ENCODE peak calls at places on chromosomes 7 and 10, in eight cellular contexts. S, V, I, T, W, N, X and L are unnamed samples.

GRCh38 chr7:98115746-98116525 is 9.3 kb downstream of the LMTK2 start:
- DNase-seq in I (no peak), T (no peak), W (no peak), N (no peak), X (no peak), V (no peak), S (no peak), L (no peak)

GRCh38 chr10:129544205-129545202 is 77.5 kb downstream of the MGMT start:
- DNase-seq in I (no peak), S (no peak), X (no peak), V (no peak), T (no peak), N (no peak), W (no peak), L (no peak)

GRCh38 chr7:90383422-90383821 is 19.8 kb upstream of the CLDN12 start:
- DNase-seq in W (no peak), I (peak), X (no peak), S (no peak), N (no peak), V (no peak), T (no peak), L (no peak)

GRCh38 chr10:31526681-31527080 is 207.7 kb downstream of the ZEB1 start:
- DNase-seq in T (no peak), V (no peak), W (no peak), I (peak), X (no peak), S (no peak), N (no peak), L (no peak)

GRCh38 chr10:76428541-76429330 is 997.3 kb downstream of the LRMDA start:
- DNase-seq in W (no peak), V (no peak), S (no peak), I (peak), X (no peak), N (no peak), T (no peak), L (no peak)

GRCh38 chr7:31562002-31562401 is 48.1 kb downstream of the ITPRID1 start:
- DNase-seq in W (no peak), S (no peak), X (no peak), I (no peak), V (no peak), N (no peak), T (no peak), L (no peak)

GRCh38 chr7:151428393-151429231 is 11.3 kb downstream of the CRYGN start:
- DNase-seq in N (no peak), S (no peak), X (no peak), T (peak), I (peak), V (peak), W (peak), L (no peak)

GRCh38 chr10:43117031-43117776 is 21.0 kb upstream of the CSGALNACT2 start:
- DNase-seq in I (no peak), N (no peak), V (peak), T (peak), S (no peak), X (no peak), W (peak), L (no peak)

GRCh38 chr7:83941300-83941699 is 253.3 kb downstream of the SEMA3A start:
- DNase-seq in W (no peak), T (no peak), S (no peak), N (no peak), X (no peak), I (no peak), V (no peak), L (no peak)

GRCh38 chr7:12635830-12636229 is 51.6 kb upstream of the ARL4A start:
- DNase-seq in X (peak), S (peak), T (no peak), I (no peak), W (no peak), V (no peak), N (no peak), L (no peak)

GRCh38 chr7:7129381-7129780 is 53.0 kb upstream of the C1GALT1 start:
- DNase-seq in V (no peak), T (no peak), W (no peak), X (no peak), N (no peak), S (no peak), I (no peak), L (no peak)

GRCh38 chr7:130899638-130900401 is 165.8 kb upstream of the KLF14 start:
- DNase-seq in N (no peak), I (no peak), T (no peak), X (no peak), V (no peak), W (no peak), S (no peak), L (no peak)

GRCh38 chr10:646118-646524 is 43.3 kb downstream of the DIP2C start:
- DNase-seq in I (no peak), T (no peak), W (peak), V (no peak), S (no peak), X (no peak), N (no peak), L (no peak)

GRCh38 chr10:59580257-59580863 is 129.3 kb downstream of the SLC16A9 start:
- DNase-seq in N (no peak), V (no peak), S (no peak), X (no peak), T (no peak), W (no peak), I (peak), L (no peak)

GRCh38 chr7:46772740-46773139 is 809.2 kb downstream of the TNS3 start:
- DNase-seq in I (no peak), S (no peak), W (peak), V (no peak), T (no peak), N (no peak), X (no peak), L (no peak)

GRCh38 chr7:35255909-35256876 is 2.3 kb upstream of the TBX20 start:
- DNase-seq in S (no peak), X (no peak), W (no peak), N (no peak), I (no peak), V (no peak), T (no peak), L (no peak)

GRCh38 chr10:122632561-122632960 is 67.1 kb downstream of the C10orf120 start:
- DNase-seq in X (no peak), W (peak), V (no peak), T (no peak), I (no peak), S (no peak), N (no peak), L (no peak)

GRCh38 chr7:134693256-134693655 is 46.6 kb downstream of the BPGM start:
- DNase-seq in W (peak), X (peak), N (no peak), V (no peak), I (peak), T (no peak), S (no peak), L (no peak)

GRCh38 chr10:130135676-130136213 is 446 bp upstream of the GLRX3 start:
- DNase-seq in N (no peak), W (no peak), T (no peak), I (no peak), S (peak), V (no peak), X (no peak), L (no peak)

GRCh38 chr7:111516612-111517011 is 45.7 kb downstream of the IMMP2L start:
- DNase-seq in S (no peak), X (no peak), T (no peak), V (no peak), I (no peak), N (no peak), W (no peak), L (no peak)

GRCh38 chr7:46291601-46292150 is 370.6 kb upstream of the IGFBP3 start:
- DNase-seq in S (no peak), X (no peak), T (no peak), I (peak), N (no peak), W (no peak), V (no peak), L (no peak)

GRCh38 chr10:3757250-3757637 is 27.8 kb downstream of the KLF6 start:
- DNase-seq in I (no peak), X (no peak), W (no peak), T (no peak), V (no peak), S (no peak), N (no peak), L (no peak)

GRCh38 chr10:128367807-128368206 is 241.6 kb upstream of the MKI67 start:
- DNase-seq in S (no peak), W (no peak), X (no peak), I (no peak), N (no peak), V (no peak), T (no peak), L (no peak)

GRCh38 chr7:116809636-116810266 is 52.6 kb upstream of the CAPZA2 start:
- DNase-seq in S (peak), N (peak), V (no peak), W (no peak), X (no peak), T (no peak), I (peak), L (no peak)

GRCh38 chr7:145016068-145016467 is 180.2 kb upstream of the TPK1 start:
- DNase-seq in I (no peak), V (no peak), N (no peak), S (no peak), W (no peak), T (no peak), X (no peak), L (no peak)

GRCh38 chr7:38335123-38335489 is 61.7 kb upstream of the TARP start:
- DNase-seq in X (no peak), T (no peak), S (no peak), W (no peak), I (no peak), N (no peak), V (no peak), L (no peak)

GRCh38 chr7:27419581-27420177 is 177.1 kb downstream of the EVX1 start:
- DNase-seq in W (no peak), N (no peak), S (no peak), V (no peak), X (no peak), I (peak), T (no peak), L (no peak)

GRCh38 chr10:98047009-98047741 is 16.8 kb upstream of the CRTAC1 start:
- DNase-seq in N (no peak), S (no peak), V (no peak), W (no peak), X (no peak), I (no peak), T (no peak), L (no peak)

GRCh38 chr7:4185136-4185535 is 497.0 kb upstream of the FOXK1 start:
- DNase-seq in S (no peak), V (no peak), X (no peak), N (no peak), I (no peak), T (no peak), W (no peak), L (no peak)

GRCh38 chr7:157555308-157555707 is 218.5 kb downstream of the DNAJB6 start:
- DNase-seq in T (peak), X (no peak), S (no peak), V (peak), N (no peak), I (peak), W (peak), L (no peak)